ENCODE peak calls at places on chromosomes 7 and 10, in nine cellular contexts. A is HS-5, O is GM04503, I is ecto neural progenitor cell, E is H1, R is HEK293T, T is T-helper 2 cell, C is NCI-H2081, V is cardiac muscle cell. Z is an unnamed sample.

GRCh38 chr7:112341464-112341863 is 108.8 kb upstream of the IFRD1 start:
- DNase-seq in A (no peak), I (no peak), C (no peak), E (no peak), V (no peak), T (no peak), O (no peak), R (no peak), Z (no peak)

GRCh38 chr7:135558337-135558767 is 635 bp downstream of the NUP205 start:
- DNase-seq in V (peak), R (peak), A (peak), C (peak), I (peak), T (peak), O (no peak), E (peak), Z (peak)

GRCh38 chr10:124641282-124642075 is 102.7 kb downstream of the FAM53B start:
- DNase-seq in I (no peak), C (no peak), R (no peak), V (no peak), E (no peak), A (no peak), T (peak), O (peak), Z (peak)

GRCh38 chr7:54189330-54189729 is 352.8 kb upstream of the VSTM2A start:
- DNase-seq in T (no peak), A (no peak), I (no peak), R (no peak), O (no peak), V (no peak), E (no peak), C (no peak), Z (no peak)

GRCh38 chr10:76359001-76359400 is 927.6 kb downstream of the LRMDA start:
- DNase-seq in I (no peak), V (no peak), C (no peak), A (no peak), R (no peak), O (no peak), E (no peak), T (no peak), Z (no peak)

GRCh38 chr7:150972094-150972493 is 6.0 kb downstream of the KCNH2 start:
- DNase-seq in C (peak), O (no peak), V (no peak), T (no peak), R (no peak), I (no peak), E (no peak), A (no peak), Z (no peak)

GRCh38 chr7:46558482-46559193 is 637.6 kb upstream of the IGFBP3 start:
- DNase-seq in E (no peak), V (no peak), R (no peak), T (no peak), C (no peak), I (no peak), A (no peak), O (no peak), Z (peak)

GRCh38 chr7:143393267-143394041 is 12.3 kb downstream of the ZYX start:
- DNase-seq in A (no peak), R (no peak), T (no peak), E (no peak), O (no peak), I (no peak), V (no peak), C (no peak), Z (no peak)

GRCh38 chr7:126658684-126659083 is 594.1 kb downstream of the GRM8 start:
- DNase-seq in O (no peak), E (no peak), C (no peak), T (no peak), R (no peak), I (no peak), V (no peak), A (no peak), Z (no peak)

GRCh38 chr7:96204601-96205000 is 117.3 kb downstream of the SLC25A13 start:
- DNase-seq in C (no peak), A (no peak), E (no peak), O (no peak), I (no peak), R (no peak), T (no peak), V (no peak), Z (no peak)

GRCh38 chr7:105934577-105935185 is 28.4 kb upstream of the CDHR3 start:
- DNase-seq in V (peak), I (no peak), R (peak), E (no peak), T (peak), O (no peak), A (no peak), C (peak), Z (no peak)

GRCh38 chr10:132511692-132512442 is 25.7 kb upstream of the INPP5A start:
- DNase-seq in E (no peak), I (no peak), T (no peak), O (no peak), C (no peak), V (no peak), A (no peak), R (no peak), Z (no peak)

GRCh38 chr10:28946479-28946878 is 269.2 kb downstream of the BAMBI start:
- DNase-seq in O (peak), A (peak), R (no peak), V (no peak), E (no peak), C (no peak), T (no peak), I (no peak), Z (peak)

GRCh38 chr7:115099906-115100305 is 178.0 kb downstream of the MDFIC start:
- DNase-seq in R (no peak), T (no peak), O (peak), I (no peak), A (peak), V (no peak), C (no peak), E (no peak), Z (no peak)

GRCh38 chr10:6297951-6298381 is 95.2 kb downstream of the PFKFB3 start:
- DNase-seq in I (no peak), V (no peak), E (no peak), A (no peak), R (no peak), C (no peak), O (no peak), T (no peak), Z (no peak)

GRCh38 chr10:26368463-26368862 is 69.7 kb upstream of the APBB1IP start:
- DNase-seq in R (no peak), T (no peak), V (no peak), A (no peak), C (no peak), E (no peak), O (no peak), I (no peak), Z (no peak)

GRCh38 chr10:50369931-50370330 is 118.6 kb upstream of the ASAH2 start:
- DNase-seq in C (no peak), R (no peak), A (no peak), E (no peak), T (no peak), V (no peak), I (no peak), O (no peak), Z (no peak)